ENCODE peak calls at places on chromosomes 6 and 20, in seven cellular contexts. N is MM.1S, S is heart right ventricle, M is NT2/D1, I is endothelial cell of umbilical vein, C is ovary, Q is lower lobe of right lung. E is an unnamed sample. For H3K4me1, the result is how much of the 10 kb centered on the place peaks cover.

GRCh38 chr20:50138479-50139393 is 14.8 kb downstream of the PEDS1 start:
- DNase-seq in N (no peak), S (no peak), M (no peak), I (no peak), C (no peak), Q (no peak), E (no peak)

GRCh38 chr6:169292340-169293124 is 38.9 kb upstream of the THBS2 start:
- DNase-seq in N (no peak), S (no peak), M (no peak), I (no peak), C (no peak), Q (no peak), E (peak)

GRCh38 chr6:79149884-79150283 is 71.8 kb upstream of the PHIP start:
- DNase-seq in N (no peak), S (no peak), M (no peak), I (no peak), C (no peak), Q (no peak), E (no peak)

GRCh38 chr6:112179631-112180030 is 74.7 kb downstream of the LAMA4 start:
- DNase-seq in N (no peak), S (no peak), M (no peak), I (no peak), C (no peak), Q (no peak), E (peak)

GRCh38 chr6:39424831-39425230 is 102.3 kb upstream of the KCNK16 start:
- DNase-seq in N (no peak), S (no peak), M (no peak), I (no peak), C (no peak), Q (no peak), E (no peak)

GRCh38 chr6:36126553-36127458 is 3.5 kb upstream of the MAPK13 start:
- DNase-seq in N (no peak), S (no peak), M (no peak), I (peak), C (no peak), Q (no peak), E (peak)

GRCh38 chr20:63641146-63641791 is 12.0 kb downstream of the STMN3 start:
- DNase-seq in N (peak), S (peak), M (no peak), I (peak), C (no peak), Q (peak), E (no peak)

GRCh38 chr6:136607204-136607931 is 57.1 kb upstream of the MAP7 start:
- DNase-seq in N (no peak), S (no peak), M (no peak), I (peak), C (no peak), Q (no peak), E (peak)

GRCh38 chr20:36861625-36861874 is 14.4 kb upstream of the TLDC2 start:
- DNase-seq in N (no peak), S (peak), M (no peak), I (no peak), C (no peak), Q (no peak), E (no peak)

GRCh38 chr20:19451591-19452295 is 239.3 kb downstream of the SLC24A3 start:
- DNase-seq in N (no peak), S (no peak), M (no peak), I (no peak), C (no peak), Q (no peak), E (no peak)

GRCh38 chr6:12882761-12883290 is 166.3 kb downstream of the PHACTR1 start:
- DNase-seq in N (no peak), S (no peak), M (no peak), I (no peak), C (no peak), Q (no peak), E (no peak)

GRCh38 chr6:133815313-133815712 is 73.6 kb upstream of the TCF21 start:
- DNase-seq in N (no peak), S (no peak), M (no peak), I (no peak), C (no peak), Q (no peak), E (no peak)

GRCh38 chr20:24350923-24351368 is 118.5 kb upstream of the SYNDIG1 start:
- DNase-seq in N (no peak), S (no peak), M (no peak), I (no peak), C (no peak), Q (no peak), E (no peak)

GRCh38 chr20:47272893-47273590 is 83.5 kb downstream of the ZMYND8 start:
- DNase-seq in N (peak), S (no peak), M (peak), I (peak), C (peak), Q (no peak), E (peak)
- H3K4me1 ChIP-seq in N (under half), S (half or more), M (under half), I (under half), C (under half), Q (under half), E (under half)

DNA sequence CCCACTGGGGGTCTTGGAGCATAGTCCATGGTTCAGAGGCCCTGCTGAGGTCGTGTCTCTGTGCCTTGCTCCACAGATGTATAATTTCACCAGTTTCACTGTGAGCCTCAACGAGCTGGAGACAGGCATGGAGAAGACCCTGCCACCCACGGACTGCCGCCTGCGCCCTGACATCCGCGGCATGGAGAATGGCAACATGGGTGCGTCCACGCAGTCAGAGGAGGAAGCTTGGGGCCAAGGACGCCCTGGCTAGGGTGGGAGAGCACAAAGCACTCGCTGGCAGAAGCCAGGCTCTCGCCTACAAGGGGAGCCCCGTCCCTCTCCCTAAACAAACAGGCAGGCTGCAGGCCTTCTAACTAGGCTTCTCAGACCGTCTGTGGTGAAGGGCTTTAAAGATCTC is 13.7 kb upstream of the ADRM1 start:
- DNase-seq in N (no peak), S (no peak), M (no peak), I (no peak), C (no peak), Q (no peak), E (no peak)
- H3K4me1 ChIP-seq in N (under half), S (under half), M (under half), I (under half), C (under half), Q (under half), E (under half)

GRCh38 chr6:44664716-44665115 is 277.2 kb downstream of the CDC5L start:
- DNase-seq in N (no peak), S (no peak), M (no peak), I (no peak), C (no peak), Q (no peak), E (peak)

GRCh38 chr6:44665143-44665542 is 277.6 kb downstream of the CDC5L start:
- DNase-seq in N (no peak), S (no peak), M (no peak), I (no peak), C (no peak), Q (no peak), E (no peak)

GRCh38 chr6:44667226-44667625 is 279.7 kb downstream of the CDC5L start:
- DNase-seq in N (no peak), S (no peak), M (no peak), I (no peak), C (no peak), Q (no peak), E (peak)

GRCh38 chr6:44666324-44666723 is 278.8 kb downstream of the CDC5L start:
- DNase-seq in N (no peak), S (no peak), M (no peak), I (no peak), C (no peak), Q (no peak), E (no peak)

DNA sequence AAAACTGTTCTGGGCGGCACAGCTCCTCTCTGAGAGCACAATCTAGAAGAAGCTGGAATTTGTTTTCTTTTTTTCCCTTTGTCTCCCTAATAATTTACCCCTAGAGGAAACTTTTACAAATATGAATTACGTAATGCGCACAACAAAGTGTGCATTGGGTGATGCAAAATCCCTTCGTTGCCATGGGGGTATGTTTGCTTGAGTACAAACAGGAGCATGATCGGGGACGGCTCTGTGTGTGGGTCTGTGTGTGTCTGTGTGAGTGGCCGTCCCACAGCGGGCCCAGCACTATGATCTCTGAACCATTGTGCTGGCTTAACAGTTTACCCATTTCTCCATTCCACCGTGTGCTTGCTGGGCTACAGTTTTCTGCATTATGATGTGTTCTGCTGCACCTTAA is 278.2 kb downstream of the CDC5L start:
- DNase-seq in N (no peak), S (no peak), M (no peak), I (no peak), C (no peak), Q (no peak), E (no peak)
- H3K4me1 ChIP-seq in N (under half), S (under half), M (under half), I (under half), C (under half), Q (under half), E (under half)

GRCh38 chr6:24662206-24662605 is 4.5 kb downstream of the TDP2 start:
- DNase-seq in N (no peak), S (no peak), M (no peak), I (no peak), C (no peak), Q (no peak), E (no peak)
- H3K4me1 ChIP-seq in N (under half), S (under half), M (under half), I (under half), C (under half), Q (under half), E (under half)

DNA sequence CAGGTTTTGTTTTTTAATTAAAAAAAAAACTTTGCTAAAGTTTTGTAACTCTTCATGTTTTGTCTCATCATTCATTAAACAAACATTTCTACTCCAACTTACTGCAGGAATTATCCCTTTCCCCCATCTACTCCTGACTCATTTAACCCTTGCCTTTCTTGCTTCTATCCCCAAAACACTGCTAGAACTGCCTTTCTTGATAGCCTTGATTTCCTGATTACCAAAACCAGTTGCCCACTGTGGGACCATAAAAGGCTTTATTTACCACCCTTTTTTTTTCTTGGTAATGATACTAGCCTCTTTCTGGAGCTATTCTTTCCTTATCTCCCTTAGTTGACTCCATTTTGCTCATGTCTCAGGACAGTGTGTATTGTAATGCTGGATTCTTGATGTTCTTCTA is 15.3 kb downstream of the AFDN start:
- DNase-seq in N (no peak), S (no peak), M (no peak), I (no peak), C (no peak), Q (no peak), E (no peak)
- H3K4me1 ChIP-seq in N (under half), S (under half), M (under half), I (under half), C (under half), Q (under half), E (under half)

DNA sequence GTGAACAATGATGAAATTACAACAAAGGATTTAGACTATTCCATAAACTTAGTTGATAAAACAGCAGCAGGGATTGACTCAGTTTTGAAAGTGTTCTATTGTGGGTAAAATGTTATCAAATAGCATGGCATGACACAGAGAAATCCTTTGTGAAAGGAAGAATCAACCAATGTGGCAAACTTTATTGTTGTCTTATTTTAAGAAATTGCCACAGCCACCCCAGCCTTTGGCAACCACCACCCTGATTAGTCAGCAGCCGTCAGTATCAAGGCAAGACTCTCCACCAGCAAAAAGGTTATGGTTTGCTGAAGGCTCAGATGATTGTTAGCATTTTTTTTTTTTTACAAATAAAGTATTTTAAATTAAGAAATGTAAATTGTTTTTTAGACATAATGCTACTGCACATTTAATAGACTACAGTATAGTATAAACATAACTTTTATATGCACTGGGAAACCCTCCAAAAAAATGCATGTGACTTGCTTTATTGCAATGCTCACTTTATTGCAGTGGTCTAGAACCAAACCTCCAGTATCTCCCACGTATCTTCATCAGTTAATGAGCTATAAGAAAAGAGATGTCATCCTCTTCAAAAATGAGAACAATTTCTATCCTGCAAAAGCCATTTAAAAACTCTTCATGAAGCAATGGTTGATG is 162.7 kb downstream of the SOBP start:
- DNase-seq in N (peak), S (no peak), M (no peak), I (no peak), C (no peak), Q (no peak), E (no peak)
- H3K4me1 ChIP-seq in N (under half), S (under half), M (under half), I (under half), C (under half), Q (under half), E (under half)

GRCh38 chr20:58602124-58602523 is 49.0 kb upstream of the STX16 start:
- DNase-seq in N (no peak), S (no peak), M (no peak), I (no peak), C (no peak), Q (no peak), E (no peak)
- H3K4me1 ChIP-seq in N (under half), S (under half), M (under half), I (under half), C (under half), Q (under half), E (under half)

GRCh38 chr6:156781882-156782631 is 4.9 kb downstream of the ARID1B start:
- DNase-seq in N (no peak), S (no peak), M (no peak), I (peak), C (no peak), Q (no peak), E (no peak)

GRCh38 chr6:156782691-156783320 is 5.6 kb downstream of the ARID1B start:
- DNase-seq in N (no peak), S (no peak), M (no peak), I (peak), C (no peak), Q (no peak), E (no peak)

GRCh38 chr6:156786652-156787051 is 9.5 kb downstream of the ARID1B start:
- DNase-seq in N (no peak), S (no peak), M (no peak), I (no peak), C (no peak), Q (no peak), E (no peak)

GRCh38 chr6:156780962-156781705 is 4.0 kb downstream of the ARID1B start:
- DNase-seq in N (no peak), S (no peak), M (no peak), I (no peak), C (no peak), Q (no peak), E (no peak)

GRCh38 chr6:156783958-156784357 is 6.8 kb downstream of the ARID1B start:
- DNase-seq in N (no peak), S (no peak), M (no peak), I (no peak), C (no peak), Q (no peak), E (no peak)
- H3K4me1 ChIP-seq in N (under half), S (under half), M (under half), I (under half), C (under half), Q (half or more), E (under half)